ENCODE peak calls at places on chromosomes 11 and 22, in seven cellular contexts. U is progenitor cell of endocrine pancreas; B is activated CD8-positive, alpha-beta memory T cell treated with anti-CD3 and anti-CD28 coated beads for 48 hours; W is cardiac muscle cell; H is anterior cingulate cortex; I is substantia nigra; L is left ventricle myocardium inferior. Y is an unnamed sample.

GRCh38 chr11:60942970-60943565 is 8.9 kb downstream of the SLC15A3 start:
- DNase-seq in U (no peak), B (no peak), W (no peak), H (no peak), I (no peak), L (no peak), Y (no peak)

GRCh38 chr22:48880749-48881148 is 946.9 kb downstream of the BRD1 start:
- DNase-seq in U (no peak), B (no peak), W (no peak), H (no peak), I (no peak), L (no peak), Y (no peak)

GRCh38 chr11:124837491-124837856 is 27.8 kb upstream of the ROBO3 start:
- DNase-seq in U (no peak), B (no peak), W (peak; percentile 90), H (no peak), I (no peak), L (no peak), Y (no peak)

GRCh38 chr11:66889974-66890373 is 33.1 kb downstream of the LRFN4 start:
- DNase-seq in U (no peak), B (no peak), W (peak; percentile 15), H (no peak), I (no peak), L (no peak), Y (no peak)

GRCh38 chr11:1254086-1254648 is 31.3 kb downstream of the MUC5B start:
- DNase-seq in U (no peak), B (no peak), W (no peak), H (no peak), I (no peak), L (no peak), Y (peak; percentile 39)

GRCh38 chr11:100680070-100680469 is 7.0 kb upstream of the ARHGAP42 start:
- DNase-seq in U (no peak), B (no peak), W (no peak), H (peak; percentile 23), I (no peak), L (no peak), Y (no peak)

GRCh38 chr11:11407065-11407737 is 54.2 kb upstream of the CSNK2A3 start:
- DNase-seq in U (no peak), B (no peak), W (no peak), H (no peak), I (no peak), L (peak; percentile 42), Y (peak; percentile 72)

GRCh38 chr22:49633010-49633324 is 194.7 kb downstream of the BRD1 start:
- DNase-seq in U (no peak), B (no peak), W (no peak), H (no peak), I (no peak), L (peak; percentile 25), Y (peak; percentile 49)

GRCh38 chr11:124978316-124978715 is 24.3 kb downstream of the CCDC15 start:
- DNase-seq in U (no peak), B (no peak), W (no peak), H (no peak), I (no peak), L (no peak), Y (no peak)

GRCh38 chr11:66337103-66337899 is 1.1 kb upstream of the RIN1 start:
- DNase-seq in U (no peak), B (no peak), W (no peak), H (no peak), I (no peak), L (no peak), Y (peak; percentile 15)

GRCh38 chr11:62593434-62594044 is 2.2 kb upstream of the TUT1 start:
- DNase-seq in U (no peak), B (no peak), W (peak; percentile 86), H (peak; percentile 48), I (peak; percentile 29), L (peak; percentile 79), Y (peak; percentile 89)

GRCh38 chr22:50202130-50202671 is 1.4 kb downstream of the SELENOO start:
- DNase-seq in U (no peak), B (no peak), W (no peak), H (no peak), I (no peak), L (no peak), Y (peak; percentile 40)

GRCh38 chr22:49670610-49671330 is 156.9 kb downstream of the BRD1 start:
- DNase-seq in U (no peak), B (no peak), W (no peak), H (no peak), I (no peak), L (no peak), Y (no peak)

GRCh38 chr11:28009383-28009782 is 98.6 kb downstream of the KIF18A start:
- DNase-seq in U (no peak), B (no peak), W (peak; percentile 81), H (no peak), I (no peak), L (no peak), Y (no peak)

GRCh38 chr11:112302226-112302868 is 41.7 kb upstream of the PLET1 start:
- DNase-seq in U (no peak), B (no peak), W (peak; percentile 32), H (no peak), I (no peak), L (no peak), Y (no peak)

GRCh38 chr22:20946080-20946986 is 20.7 kb upstream of the AIFM3 start:
- DNase-seq in U (no peak), B (no peak), W (peak; percentile 27), H (no peak), I (no peak), L (no peak), Y (no peak)

GRCh38 chr11:10605941-10606381 is 37.5 kb upstream of the LYVE1 start:
- DNase-seq in U (no peak), B (no peak), W (peak; percentile 87), H (no peak), I (no peak), L (peak; percentile 65), Y (peak; percentile 77)

GRCh38 chr11:104918113-104918824 is 20.0 kb upstream of the CASP12 start:
- DNase-seq in U (no peak), B (no peak), W (peak; percentile 76), H (no peak), I (no peak), L (no peak), Y (no peak)

GRCh38 chr11:68542617-68543016 is 82.1 kb downstream of the PPP6R3 start:
- DNase-seq in U (no peak), B (no peak), W (peak; percentile 77), H (no peak), I (no peak), L (no peak), Y (no peak)

GRCh38 chr11:2768471-2769408 is 68.9 kb upstream of the KCNQ1OT1 start:
- DNase-seq in U (no peak), B (no peak), W (peak; percentile 37), H (no peak), I (no peak), L (no peak), Y (no peak)

GRCh38 chr22:33057363-33057995 is 702 bp downstream of the SYN3 start:
- DNase-seq in U (no peak), B (no peak), W (no peak), H (no peak), I (no peak), L (no peak), Y (no peak)

GRCh38 chr22:27512283-27512761 is 289.2 kb downstream of the MN1 start:
- DNase-seq in U (no peak), B (no peak), W (peak; percentile 98), H (no peak), I (no peak), L (peak; percentile 90), Y (peak; percentile 95)

GRCh38 chr11:119338318-119338890 is 2.3 kb downstream of the C1QTNF5 start:
- DNase-seq in U (peak; percentile 61), B (no peak), W (peak; percentile 85), H (peak; percentile 73), I (no peak), L (peak; percentile 65), Y (peak; percentile 85)

GRCh38 chr11:76235233-76236091 is 29.2 kb upstream of the WNT11 start:
- DNase-seq in U (peak; percentile 90), B (peak; percentile 99), W (peak; percentile 95), H (peak; percentile 84), I (peak; percentile 76), L (peak; percentile 84), Y (peak; percentile 90)

GRCh38 chr22:31344369-31345330 is 1.5 kb downstream of the PATZ1 start:
- DNase-seq in U (no peak), B (peak; percentile 44), W (peak; percentile 59), H (no peak), I (no peak), L (peak; percentile 35), Y (peak; percentile 76)

GRCh38 chr22:22546490-22546889 is 12.6 kb downstream of the PRAME start:
- DNase-seq in U (no peak), B (no peak), W (peak; percentile 71), H (no peak), I (no peak), L (no peak), Y (no peak)

GRCh38 chr11:77411717-77412441 is 62.0 kb downstream of the PAK1 start:
- DNase-seq in U (peak; percentile 59), B (peak; percentile 57), W (peak; percentile 91), H (peak; percentile 79), I (peak; percentile 23), L (peak; percentile 81), Y (peak; percentile 88)

GRCh38 chr22:41668971-41669911 is 19.4 kb downstream of the SNU13 start:
- DNase-seq in U (no peak), B (no peak), W (peak; percentile 65), H (no peak), I (no peak), L (no peak), Y (no peak)

GRCh38 chr22:24758164-24758799 is 16.2 kb downstream of the PIWIL3 start:
- DNase-seq in U (peak; percentile 49), B (peak; percentile 22), W (peak; percentile 77), H (no peak), I (no peak), L (peak; percentile 38), Y (peak; percentile 46)

GRCh38 chr11:70760416-70761020 is 362.2 kb downstream of the CTTN start:
- DNase-seq in U (no peak), B (no peak), W (no peak), H (no peak), I (no peak), L (no peak), Y (peak; percentile 25)

GRCh38 chr22:42972592-42973535 is 42.1 kb downstream of the PACSIN2 start:
- DNase-seq in U (no peak), B (no peak), W (no peak), H (no peak), I (no peak), L (no peak), Y (no peak)

GRCh38 chr11:18012906-18013781 is at the start of gene SERGEF:
- DNase-seq in U (peak; percentile 88), B (peak; percentile 80), W (peak; percentile 94), H (peak; percentile 64), I (peak; percentile 54), L (peak; percentile 94), Y (peak; percentile 95)

GRCh38 chr11:68843703-68844312 is 2.1 kb upstream of the CPT1A start:
- DNase-seq in U (peak; percentile 70), B (peak; percentile 49), W (peak; percentile 62), H (no peak), I (no peak), L (peak; percentile 87), Y (peak; percentile 90)

GRCh38 chr22:23411739-23412138 is 168.4 kb downstream of the IGLL1 start:
- DNase-seq in U (no peak), B (no peak), W (no peak), H (no peak), I (no peak), L (no peak), Y (no peak)

GRCh38 chr11:86745571-86745970 is 54.8 kb upstream of the PRSS23 start:
- DNase-seq in U (no peak), B (no peak), W (no peak), H (no peak), I (no peak), L (no peak), Y (no peak)

GRCh38 chr11:46272816-46273427 is 4.5 kb upstream of the CREB3L1 start:
- DNase-seq in U (no peak), B (no peak), W (peak; percentile 79), H (no peak), I (no peak), L (peak; percentile 77), Y (peak; percentile 92)

GRCh38 chr11:61973603-61974162 is 6.2 kb upstream of the FTH1 start:
- DNase-seq in U (no peak), B (no peak), W (no peak), H (no peak), I (no peak), L (no peak), Y (no peak)